ENCODE peak calls at places on chromosome 14, in eight cellular contexts. P, J, N, H, V, O, W and Q are unnamed samples. For H3K27me3, the result is how much of the 10 kb centered on the place peaks cover.

GRCh38 chr14:23931705-23932314 is 21.8 kb upstream of the DHRS4 start:
- DNase-seq in J (no peak), W (no peak), P (no peak), O (no peak), N (no peak), V (no peak), H (no peak), Q (no peak)

GRCh38 chr14:105448706-105449111 is 25.9 kb upstream of the CRIP2 start:
- DNase-seq in H (peak), J (peak), N (peak), V (peak), O (peak), W (peak), P (peak), Q (peak)

GRCh38 chr14:80609055-80609454 is 332.5 kb downstream of the CEP128 start:
- DNase-seq in J (no peak), V (no peak), W (no peak), O (no peak), P (no peak), H (no peak), N (no peak), Q (no peak)

GRCh38 chr14:98185036-98185435 is 1087.0 kb downstream of the BCL11B start:
- DNase-seq in V (no peak), W (no peak), O (no peak), H (no peak), P (no peak), N (no peak), J (no peak), Q (no peak)

GRCh38 chr14:53093206-53093605 is 59.9 kb downstream of the DDHD1 start:
- DNase-seq in N (no peak), J (no peak), P (no peak), V (no peak), W (no peak), O (peak), H (no peak), Q (no peak)

GRCh38 chr14:32682219-32682618 is 256.5 kb upstream of the NPAS3 start:
- DNase-seq in W (no peak), H (no peak), P (no peak), O (no peak), J (no peak), V (no peak), N (no peak), Q (no peak)

GRCh38 chr14:67497216-67497615 is 8.7 kb upstream of the TMEM229B start:
- DNase-seq in N (no peak), W (no peak), H (no peak), O (no peak), J (no peak), V (no peak), P (no peak), Q (no peak)

GRCh38 chr14:105255021-105255507 is 6.7 kb downstream of the BTBD6 start:
- DNase-seq in N (no peak), O (peak), V (no peak), W (no peak), J (no peak), P (no peak), H (no peak), Q (no peak)

GRCh38 chr14:70422538-70422937 is 5.6 kb upstream of the SYNJ2BP start:
- DNase-seq in P (no peak), W (no peak), H (no peak), V (no peak), O (peak), J (no peak), N (no peak), Q (no peak)

GRCh38 chr14:89807151-89807550 is 147.4 kb downstream of the EFCAB11 start:
- DNase-seq in O (peak), H (no peak), P (no peak), V (no peak), W (no peak), J (no peak), N (no peak), Q (no peak)

GRCh38 chr14:35339761-35340406 is 47.7 kb downstream of the PSMA6 start:
- DNase-seq in V (no peak), J (no peak), O (no peak), W (no peak), P (peak), N (no peak), H (no peak), Q (peak)

GRCh38 chr14:69808919-69809808 is 12.1 kb upstream of the SLC10A1 start:
- DNase-seq in J (no peak), V (no peak), W (no peak), P (no peak), O (no peak), N (no peak), H (no peak), Q (no peak)

GRCh38 chr14:49999826-50000214 is 106.9 kb downstream of the ARF6 start:
- DNase-seq in V (no peak), H (no peak), P (no peak), O (no peak), N (no peak), J (no peak), W (no peak), Q (no peak)

GRCh38 chr14:23895480-23895879 is 58.1 kb upstream of the DHRS4 start:
- DNase-seq in N (no peak), W (no peak), H (no peak), P (no peak), J (no peak), O (no peak), V (peak), Q (no peak)

GRCh38 chr14:92589213-92589852 is 75.8 kb downstream of the RIN3 start:
- DNase-seq in J (no peak), O (peak), W (no peak), P (no peak), V (no peak), H (no peak), N (no peak), Q (no peak)

GRCh38 chr14:23910081-23910875 is 43.3 kb upstream of the DHRS4 start:
- DNase-seq in O (peak), P (no peak), V (peak), N (peak), J (peak), H (no peak), W (no peak), Q (peak)

GRCh38 chr14:32808574-32809098 is 130.0 kb upstream of the NPAS3 start:
- DNase-seq in N (no peak), J (no peak), H (no peak), V (no peak), O (no peak), W (no peak), P (no peak), Q (no peak)

GRCh38 chr14:59704054-59704453 is 127.4 kb upstream of the CCDC175 start:
- DNase-seq in J (peak), P (no peak), H (no peak), V (no peak), W (no peak), O (no peak), N (no peak), Q (no peak)

GRCh38 chr14:99560946-99561683 is 42.9 kb downstream of the CCDC85C start:
- DNase-seq in H (no peak), W (peak), O (no peak), J (no peak), P (no peak), V (peak), N (peak), Q (no peak)

GRCh38 chr14:94655169-94655710 is 43.0 kb downstream of the SERPINA3 start:
- DNase-seq in O (no peak), V (no peak), J (no peak), H (no peak), N (no peak), W (no peak), P (no peak), Q (no peak)

GRCh38 chr14:28344381-28344780 is 422.2 kb upstream of the FOXG1 start:
- DNase-seq in O (no peak), V (no peak), P (no peak), W (no peak), N (no peak), H (no peak), J (no peak), Q (no peak)

GRCh38 chr14:51490205-51490604 is 161.5 kb upstream of the FRMD6 start:
- DNase-seq in P (no peak), N (no peak), V (no peak), W (no peak), J (no peak), H (no peak), O (peak), Q (no peak)

GRCh38 chr14:32197919-32198318 is 3.9 kb upstream of the RNU6-7 start:
- DNase-seq in W (no peak), N (no peak), V (no peak), O (no peak), J (no peak), P (no peak), H (no peak), Q (no peak)

GRCh38 chr14:87059060-87059827 is 933.7 kb downstream of the GALC start:
- DNase-seq in O (no peak), H (no peak), J (no peak), W (peak), P (no peak), N (no peak), V (no peak), Q (no peak)

GRCh38 chr14:85060116-85060515 is 469.8 kb upstream of the FLRT2 start:
- DNase-seq in H (no peak), O (no peak), J (no peak), W (no peak), V (no peak), N (no peak), P (no peak), Q (no peak)

GRCh38 chr14:31699809-31700208 is 138.6 kb downstream of the NUBPL start:
- DNase-seq in O (no peak), W (no peak), V (no peak), H (no peak), N (no peak), J (no peak), P (no peak), Q (no peak)

GRCh38 chr14:96016761-96017160 is 22.4 kb upstream of the C14orf132 start:
- DNase-seq in J (no peak), O (peak), W (no peak), N (no peak), H (no peak), P (no peak), V (no peak), Q (no peak)

GRCh38 chr14:51119411-51120051 is 24.6 kb upstream of the TRIM9 start:
- DNase-seq in J (no peak), N (no peak), O (no peak), W (no peak), V (no peak), P (no peak), H (no peak), Q (no peak)

GRCh38 chr14:100816286-100816949 is 9.5 kb upstream of the MEG3 start:
- DNase-seq in H (no peak), N (no peak), J (no peak), W (no peak), O (no peak), V (no peak), P (no peak), Q (no peak)
- H3K27ac ChIP-seq in H (no peak), N (no peak), J (no peak), W (no peak), O (peak), V (no peak), P (no peak), Q (no peak)

GRCh38 chr14:64899958-64900357 is 14.3 kb upstream of the CHURC1 start:
- DNase-seq in J (no peak), O (peak), H (no peak), P (no peak), N (no peak), W (no peak), V (no peak), Q (no peak)
- H3K27me3 ChIP-seq in J (under half), O (under half), H (under half), P (under half), N (under half), W (under half), V (under half), Q (under half)

DNA sequence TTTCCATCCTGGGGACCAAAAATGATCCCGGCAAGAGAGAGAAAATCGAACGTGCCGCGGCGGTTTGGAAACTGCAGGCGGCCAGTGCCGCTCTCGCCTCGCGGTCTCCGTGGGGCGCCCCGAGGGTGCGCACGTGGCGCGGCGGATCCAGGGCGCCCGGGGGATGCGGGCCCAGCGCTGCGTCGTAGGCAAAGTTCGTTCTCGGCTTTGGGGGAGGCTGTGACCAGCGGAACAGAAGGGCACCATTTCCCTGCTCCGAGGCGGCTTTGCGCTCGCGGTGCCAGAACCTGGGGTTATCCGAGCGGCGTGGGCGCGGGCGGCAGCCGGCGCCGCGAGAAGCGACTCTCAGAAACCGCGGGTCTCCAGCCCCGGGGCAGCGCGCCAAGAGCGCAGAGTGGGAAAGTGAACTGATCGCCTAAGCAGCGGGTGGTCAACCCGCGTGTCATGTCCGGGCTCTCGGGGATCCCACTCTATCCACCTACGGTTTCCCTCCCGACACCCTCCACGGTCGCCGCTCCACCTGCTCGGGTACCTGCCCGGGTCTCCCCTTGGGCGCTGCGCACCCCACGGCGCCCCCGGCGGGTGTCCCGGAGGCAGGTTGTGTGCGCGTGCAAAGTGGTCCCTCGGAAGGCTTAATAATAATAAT is 1.1 kb downstream of the ESRRB start:
- DNase-seq in N (no peak), P (no peak), O (no peak), W (no peak), H (no peak), V (peak), J (no peak), Q (no peak)
- H3K27ac ChIP-seq in N (no peak), P (no peak), O (no peak), W (no peak), H (no peak), V (no peak), J (no peak), Q (no peak)

DNA sequence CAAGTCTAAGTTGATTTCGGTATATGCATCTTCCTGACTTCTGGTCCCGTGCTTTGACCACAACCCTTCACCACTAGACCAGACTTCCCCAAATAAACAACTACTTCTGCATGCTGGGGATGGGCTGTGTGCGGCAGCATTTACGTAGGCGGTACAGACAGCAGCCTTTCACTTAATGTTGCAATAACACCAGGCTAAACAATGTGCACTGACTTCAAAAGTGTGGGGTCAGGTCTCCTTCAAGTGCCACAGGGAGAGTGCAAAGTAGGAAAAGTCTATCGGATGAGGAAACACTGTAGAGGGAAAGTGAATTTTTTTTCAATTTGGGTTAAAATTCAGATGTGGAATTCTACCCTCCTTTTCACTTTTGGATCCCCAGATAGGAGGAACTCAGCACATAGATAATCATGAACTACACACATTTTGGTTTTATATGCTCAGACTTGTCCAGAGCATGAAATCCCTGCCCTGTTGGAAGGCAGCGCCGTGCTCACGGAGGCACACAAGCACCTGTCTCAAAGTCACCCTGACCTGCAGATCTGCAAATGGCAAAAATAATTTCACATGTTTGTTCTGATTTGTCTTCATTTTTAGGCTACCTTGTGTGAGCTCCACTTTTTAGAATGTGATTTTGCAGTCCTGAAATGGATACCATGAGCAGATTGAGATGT is 3.6 kb upstream of the FOS start:
- DNase-seq in J (peak), P (no peak), N (no peak), O (peak), V (no peak), W (peak), H (no peak), Q (peak)
- H3K27me3 ChIP-seq in J (under half), P (under half), N (under half), O (under half), V (under half), W (under half), H (under half), Q (under half)

GRCh38 chr14:68584786-68585185 is 208.1 kb downstream of the ZFP36L1 start:
- DNase-seq in O (no peak), W (no peak), P (no peak), J (no peak), H (no peak), V (no peak), N (no peak), Q (no peak)

GRCh38 chr14:68580676-68581075 is 212.2 kb downstream of the ZFP36L1 start:
- DNase-seq in W (no peak), J (no peak), P (no peak), V (no peak), H (no peak), O (no peak), N (no peak), Q (no peak)

GRCh38 chr14:68580096-68580640 is 212.7 kb downstream of the ZFP36L1 start:
- DNase-seq in W (no peak), N (no peak), O (no peak), V (no peak), P (no peak), J (no peak), H (no peak), Q (no peak)

GRCh38 chr14:68585690-68586089 is 207.2 kb downstream of the ZFP36L1 start:
- DNase-seq in N (no peak), H (no peak), J (no peak), W (no peak), V (peak), O (peak), P (no peak), Q (no peak)

DNA sequence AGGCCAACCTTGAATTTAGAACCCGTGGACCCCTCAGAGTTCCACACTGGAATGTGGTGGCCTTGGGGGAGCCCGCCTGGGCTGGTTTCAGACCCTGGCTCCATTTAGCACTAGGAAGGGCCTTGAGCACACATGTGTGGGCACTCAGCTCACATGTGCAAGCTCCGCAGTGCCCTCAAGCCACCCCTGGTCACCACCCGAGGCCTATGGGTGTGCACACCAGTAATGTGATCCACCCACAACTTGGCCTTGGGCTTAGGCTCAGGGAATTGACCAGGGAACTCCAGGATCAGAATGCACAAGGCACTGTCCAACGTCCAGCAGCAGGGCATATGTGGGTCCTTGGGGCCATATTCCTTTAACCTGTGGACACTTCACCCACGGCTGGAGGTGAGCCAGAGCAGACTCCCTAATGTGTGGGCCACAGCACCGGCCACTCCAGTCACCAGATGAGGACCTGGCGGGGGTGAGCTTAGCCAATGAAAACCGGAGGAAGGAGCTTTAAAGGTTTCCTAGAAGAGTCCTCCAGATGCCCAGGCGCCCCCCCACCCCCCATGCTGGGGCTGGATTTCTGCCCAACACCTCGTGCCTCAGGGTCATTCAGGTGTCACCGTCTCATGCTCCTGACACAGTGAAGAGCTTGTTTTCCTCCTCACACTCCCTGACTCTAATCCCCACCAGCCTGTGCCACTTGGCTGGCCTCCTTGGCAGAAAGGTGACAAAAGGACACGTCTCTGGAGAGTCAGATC is 209.2 kb downstream of the ZFP36L1 start:
- DNase-seq in N (no peak), V (no peak), W (peak), H (no peak), J (no peak), P (no peak), O (no peak), Q (no peak)
- H3K27ac ChIP-seq in N (no peak), V (no peak), W (peak), H (no peak), J (no peak), P (no peak), O (no peak), Q (no peak)

GRCh38 chr14:22046063-22046462 is 372.4 kb upstream of the OR4E1 start:
- DNase-seq in P (no peak), N (no peak), J (no peak), W (no peak), H (no peak), V (no peak), O (no peak), Q (no peak)
- H3K27me3 ChIP-seq in P (under half), N (under half), J (under half), W (under half), H (under half), V (under half), O (under half), Q (under half)

GRCh38 chr14:22163051-22163450 is 426.0 kb downstream of the DAD1 start:
- DNase-seq in O (peak), H (no peak), P (no peak), N (no peak), V (no peak), J (no peak), W (no peak), Q (no peak)

GRCh38 chr14:22155582-22155981 is 433.4 kb downstream of the DAD1 start:
- DNase-seq in J (no peak), H (no peak), O (no peak), P (no peak), W (no peak), N (no peak), V (no peak), Q (no peak)

GRCh38 chr14:22159968-22160367 is 429.1 kb downstream of the DAD1 start:
- DNase-seq in J (no peak), O (no peak), W (no peak), N (no peak), P (no peak), H (no peak), V (no peak), Q (peak)

GRCh38 chr14:22158560-22158959 is 430.5 kb downstream of the DAD1 start:
- DNase-seq in W (no peak), P (no peak), V (no peak), H (no peak), N (no peak), O (no peak), J (no peak), Q (no peak)

DNA sequence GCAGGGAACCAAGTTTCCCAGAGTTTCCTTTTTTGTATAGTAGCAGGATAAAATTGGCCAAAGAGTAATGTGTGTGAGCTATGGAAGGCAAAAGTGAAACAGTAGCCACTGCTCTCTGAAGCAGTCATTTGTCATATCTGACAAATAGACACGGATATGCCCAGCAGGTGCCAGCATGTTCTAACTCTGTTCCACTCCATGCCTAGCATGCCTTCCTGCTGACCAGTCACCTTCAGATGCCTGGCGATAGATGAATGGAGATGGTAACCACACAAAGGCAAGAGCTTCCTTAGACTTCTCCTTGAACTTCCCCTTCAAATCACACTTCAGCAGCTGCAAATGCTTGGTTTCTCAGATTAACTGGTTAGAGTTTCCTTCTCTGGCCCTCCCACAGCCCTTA is 430.0 kb downstream of the DAD1 start:
- DNase-seq in W (no peak), H (no peak), V (no peak), N (no peak), O (no peak), P (no peak), J (no peak), Q (no peak)
- H3K27ac ChIP-seq in W (no peak), H (no peak), V (no peak), N (no peak), O (no peak), P (no peak), J (no peak), Q (no peak)